ENCODE peak calls at places on chromosome 1, in seven cellular contexts. T, L, Z, J, W, K and X are unnamed samples.

GRCh38 chr1:1068374-1069060 is 5.6 kb downstream of the RNF223 start:
- DNase-seq in W (no peak), T (no peak), Z (no peak), L (no peak), K (no peak), J (peak; percentile 88), X (peak; percentile 88)

GRCh38 chr1:9792156-9793042 is 31.4 kb downstream of the CLSTN1 start:
- DNase-seq in J (no peak), K (no peak), T (no peak), Z (no peak), L (no peak), W (no peak), X (no peak)

GRCh38 chr1:201594575-201595245 is 55.8 kb downstream of the NAV1 start:
- DNase-seq in K (no peak), J (no peak), L (no peak), W (peak; percentile 24), T (no peak), Z (no peak), X (no peak)

GRCh38 chr1:238764779-238765178 is 621.6 kb upstream of the CHRM3 start:
- DNase-seq in Z (no peak), J (no peak), K (no peak), W (no peak), T (no peak), L (no peak), X (no peak)

GRCh38 chr1:54096491-54097235 is 43.3 kb downstream of the TCEANC2 start:
- DNase-seq in T (no peak), J (no peak), K (peak; percentile 38), L (no peak), W (no peak), Z (no peak), X (no peak)

GRCh38 chr1:198780376-198780775 is 141.5 kb downstream of the PTPRC start:
- DNase-seq in Z (no peak), J (no peak), K (no peak), L (no peak), W (peak; percentile 40), T (no peak), X (no peak)

GRCh38 chr1:191888996-191889622 is 269.2 kb upstream of the RGS18 start:
- DNase-seq in J (no peak), W (peak; percentile 1), L (no peak), T (no peak), K (no peak), Z (no peak), X (no peak)

GRCh38 chr1:26554781-26555180 is 25.2 kb downstream of the RPS6KA1 start:
- DNase-seq in W (no peak), J (no peak), K (no peak), T (no peak), L (no peak), Z (no peak), X (no peak)

GRCh38 chr1:228297242-228297641 is 89.4 kb downstream of the OBSCN start:
- DNase-seq in L (no peak), Z (no peak), T (no peak), W (no peak), K (no peak), J (no peak), X (no peak)

GRCh38 chr1:167782946-167783345 is 61.2 kb downstream of the MPZL1 start:
- DNase-seq in W (no peak), K (no peak), Z (no peak), T (no peak), L (no peak), J (no peak), X (no peak)

GRCh38 chr1:53957231-53957818 is 11.2 kb downstream of the LRRC42 start:
- DNase-seq in L (no peak), K (no peak), T (peak; percentile 35), J (no peak), Z (no peak), W (peak; percentile 61), X (no peak)

GRCh38 chr1:49125746-49126145 is 349.1 kb upstream of the BEND5 start:
- DNase-seq in T (no peak), L (no peak), W (no peak), Z (no peak), J (no peak), K (no peak), X (no peak)

GRCh38 chr1:28415246-28415645 is 45.7 kb downstream of the PHACTR4 start:
- DNase-seq in Z (no peak), T (no peak), L (no peak), K (no peak), J (no peak), W (no peak), X (no peak)

GRCh38 chr1:28411656-28412055 is 42.1 kb downstream of the PHACTR4 start:
- DNase-seq in Z (no peak), J (no peak), W (no peak), L (no peak), K (no peak), T (no peak), X (no peak)

GRCh38 chr1:28416509-28417194 is 47.1 kb downstream of the PHACTR4 start:
- DNase-seq in T (no peak), J (no peak), K (no peak), L (no peak), W (no peak), Z (no peak), X (no peak)

GRCh38 chr1:28409066-28409465 is 39.5 kb downstream of the PHACTR4 start:
- DNase-seq in K (no peak), Z (no peak), J (no peak), W (no peak), L (no peak), T (no peak), X (no peak)

DNA sequence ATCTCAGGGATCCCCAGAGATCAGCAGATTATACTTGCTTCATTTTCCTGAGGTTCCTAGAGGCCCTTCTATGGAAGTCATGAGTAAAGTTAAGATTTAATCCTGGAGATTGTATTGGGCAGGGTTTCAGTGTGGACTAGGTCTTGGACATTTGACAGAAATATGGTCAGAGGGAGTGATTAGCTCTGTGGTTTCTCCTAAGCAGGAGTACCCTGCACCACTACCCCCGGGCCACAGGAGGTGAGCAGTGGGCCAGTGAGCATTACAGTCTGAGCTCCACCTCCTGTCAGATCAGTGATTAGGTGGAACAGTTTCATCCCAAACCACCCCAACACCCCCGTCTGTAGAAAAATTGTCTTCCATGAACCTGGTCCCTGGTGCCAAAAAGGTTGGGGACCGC is 43.2 kb downstream of the PHACTR4 start:
- DNase-seq in K (no peak), L (no peak), T (no peak), W (no peak), J (no peak), Z (no peak), X (no peak)
- TF ChIP-seq CTCF in K (no peak), L (no peak), T (no peak), W (no peak), J (no peak), Z (no peak), X (peak; percentile 17)

GRCh38 chr1:29513357-29513756 is 277.0 kb downstream of the PTPRU start:
- DNase-seq in J (no peak), T (peak; percentile 57), K (peak; percentile 43), Z (no peak), L (peak; percentile 28), W (peak; percentile 32), X (peak; percentile 45)
- TF ChIP-seq CTCF in J (no peak), T (peak; percentile 45), K (peak; percentile 29), Z (no peak), L (peak; percentile 36), W (peak; percentile 27), X (peak; percentile 52)

GRCh38 chr1:29258189-29258973 is 22.1 kb downstream of the PTPRU start:
- DNase-seq in Z (no peak), W (no peak), L (no peak), T (no peak), J (no peak), K (no peak), X (no peak)

GRCh38 chr1:29259802-29260441 is 23.6 kb downstream of the PTPRU start:
- DNase-seq in J (peak; percentile 59), L (peak; percentile 71), T (no peak), K (peak; percentile 63), Z (no peak), W (no peak), X (peak; percentile 78)

GRCh38 chr1:29260531-29260930 is 24.2 kb downstream of the PTPRU start:
- DNase-seq in J (no peak), W (no peak), Z (no peak), L (no peak), T (no peak), K (no peak), X (no peak)

GRCh38 chr1:29256979-29257804 is 20.9 kb downstream of the PTPRU start:
- DNase-seq in T (peak; percentile 33), Z (no peak), K (no peak), W (peak; percentile 66), J (no peak), L (no peak), X (no peak)

DNA sequence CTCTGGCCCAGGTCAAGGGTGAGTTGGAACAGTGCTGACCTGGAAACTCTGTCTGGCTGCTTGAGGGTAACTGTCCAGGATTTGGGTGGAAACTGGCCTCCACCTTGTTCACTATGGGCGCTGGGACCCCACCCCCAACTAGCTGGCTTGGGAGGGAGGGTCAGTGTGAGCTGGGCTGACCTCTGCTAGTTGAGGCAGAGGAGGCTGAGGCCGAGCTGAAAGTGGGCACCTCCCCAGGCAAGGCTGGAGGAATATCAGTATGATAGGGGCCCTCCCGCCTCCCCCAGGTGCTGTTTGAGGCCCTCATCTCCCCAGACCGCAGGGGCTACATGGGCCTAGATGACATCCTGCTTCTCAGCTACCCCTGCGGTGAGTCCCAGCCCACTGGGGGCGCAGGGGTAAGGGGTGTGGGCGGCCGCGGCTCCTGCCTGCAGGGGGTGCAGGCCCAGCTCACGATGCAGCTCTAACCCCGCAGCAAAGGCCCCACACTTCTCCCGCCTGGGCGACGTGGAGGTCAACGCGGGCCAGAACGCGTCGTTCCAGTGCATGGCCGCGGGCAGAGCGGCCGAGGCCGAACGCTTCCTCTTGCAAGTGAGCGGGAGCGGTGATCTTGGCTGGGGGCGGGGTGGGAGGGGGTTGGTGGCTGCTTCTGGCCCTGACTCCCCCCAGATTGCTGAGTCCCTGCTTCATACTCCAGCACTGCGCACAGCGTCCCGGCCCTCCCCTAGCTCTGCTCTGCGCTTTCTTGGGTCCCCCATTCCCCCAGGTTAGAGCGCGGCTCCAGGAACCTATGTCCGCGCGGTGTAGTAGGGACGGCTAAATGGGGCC is 22.9 kb downstream of the PTPRU start:
- DNase-seq in Z (no peak), K (no peak), J (no peak), T (no peak), W (no peak), L (no peak), X (no peak)
- TF ChIP-seq CTCF in Z (no peak), K (no peak), J (no peak), T (no peak), W (no peak), L (no peak), X (no peak)

GRCh38 chr1:223075834-223076233 is 67.2 kb downstream of the TLR5 start:
- DNase-seq in W (no peak), J (no peak), K (no peak), Z (no peak), L (no peak), T (no peak), X (no peak)

GRCh38 chr1:223079498-223079897 is 63.5 kb downstream of the TLR5 start:
- DNase-seq in J (no peak), K (no peak), Z (no peak), T (no peak), W (no peak), L (no peak), X (no peak)

GRCh38 chr1:223074901-223075300 is 68.1 kb downstream of the TLR5 start:
- DNase-seq in L (no peak), K (no peak), Z (no peak), W (no peak), T (no peak), J (no peak), X (no peak)

GRCh38 chr1:223076382-223076781 is 66.7 kb downstream of the TLR5 start:
- DNase-seq in K (no peak), L (no peak), W (no peak), Z (no peak), T (no peak), J (no peak), X (no peak)

GRCh38 chr1:223077434-223077833 is 65.6 kb downstream of the TLR5 start:
- DNase-seq in L (no peak), T (no peak), J (no peak), W (no peak), K (no peak), Z (no peak), X (no peak)
- TF ChIP-seq CTCF in L (no peak), T (no peak), J (no peak), W (no peak), K (peak; percentile 40), Z (no peak), X (no peak)